ENCODE peak calls at places on chromosomes 2 and 18, in six cellular contexts. One of them, this sample, is unnamed.

GRCh38 chr2:233247116-233247515 is 4.4 kb upstream of the ATG16L1 start:
- DNase-seq in CD8-positive, alpha-beta T cell: no peak
- DNase-seq in stomach: no peak
- DNase-seq in GM23338: no peak
- DNase-seq in kidney epithelial cell: no peak
- DNase-seq in fibroblast of villous mesenchyme: no peak
- DNase-seq in this sample: no peak

GRCh38 chr2:219520079-219520478 is 5.8 kb downstream of the ASIC4 start:
- DNase-seq in GM23338: no peak
- DNase-seq in kidney epithelial cell: no peak
- DNase-seq in fibroblast of villous mesenchyme: no peak
- DNase-seq in CD8-positive, alpha-beta T cell: no peak
- DNase-seq in stomach: no peak
- DNase-seq in this sample: no peak

GRCh38 chr2:208253518-208254117 is 1.3 kb downstream of the IDH1 start:
- DNase-seq in fibroblast of villous mesenchyme: peak; percentile 32
- DNase-seq in GM23338: no peak
- DNase-seq in stomach: no peak
- DNase-seq in kidney epithelial cell: no peak
- DNase-seq in CD8-positive, alpha-beta T cell: no peak
- DNase-seq in this sample: no peak

GRCh38 chr2:108297436-108298141 is 8.9 kb downstream of the SULT1C2 start:
- DNase-seq in stomach: no peak
- DNase-seq in fibroblast of villous mesenchyme: peak; percentile 29
- DNase-seq in GM23338: no peak
- DNase-seq in CD8-positive, alpha-beta T cell: no peak
- DNase-seq in kidney epithelial cell: peak; percentile 41
- DNase-seq in this sample: peak; percentile 49

GRCh38 chr2:191009541-191010374 is 4.2 kb downstream of the STAT1 start:
- DNase-seq in stomach: no peak
- DNase-seq in fibroblast of villous mesenchyme: peak; percentile 68
- DNase-seq in kidney epithelial cell: no peak
- DNase-seq in CD8-positive, alpha-beta T cell: no peak
- DNase-seq in GM23338: no peak
- DNase-seq in this sample: no peak

GRCh38 chr2:54658548-54659207 is 64.8 kb upstream of the EML6 start:
- DNase-seq in fibroblast of villous mesenchyme: peak; percentile 88
- DNase-seq in CD8-positive, alpha-beta T cell: no peak
- DNase-seq in stomach: no peak
- DNase-seq in kidney epithelial cell: peak; percentile 50
- DNase-seq in GM23338: no peak
- DNase-seq in this sample: no peak

GRCh38 chr2:43539436-43539835 is 56.4 kb downstream of the THADA start:
- DNase-seq in stomach: no peak
- DNase-seq in CD8-positive, alpha-beta T cell: no peak
- DNase-seq in fibroblast of villous mesenchyme: no peak
- DNase-seq in GM23338: no peak
- DNase-seq in kidney epithelial cell: no peak
- DNase-seq in this sample: no peak

GRCh38 chr18:32093106-32093511 is 1.4 kb downstream of the RNF138 start:
- DNase-seq in kidney epithelial cell: no peak
- DNase-seq in CD8-positive, alpha-beta T cell: peak; percentile 61
- DNase-seq in GM23338: peak; percentile 76
- DNase-seq in stomach: peak; percentile 59
- DNase-seq in fibroblast of villous mesenchyme: peak; percentile 74
- DNase-seq in this sample: peak; percentile 11

GRCh38 chr2:36912692-36913091 is 53.6 kb downstream of the STRN start:
- DNase-seq in kidney epithelial cell: no peak
- DNase-seq in CD8-positive, alpha-beta T cell: no peak
- DNase-seq in stomach: no peak
- DNase-seq in fibroblast of villous mesenchyme: peak; percentile 10
- DNase-seq in GM23338: no peak
- DNase-seq in this sample: no peak

GRCh38 chr18:50138181-50139064 is 56.5 kb downstream of the MYO5B start:
- DNase-seq in stomach: no peak
- DNase-seq in GM23338: no peak
- DNase-seq in kidney epithelial cell: no peak
- DNase-seq in CD8-positive, alpha-beta T cell: no peak
- DNase-seq in fibroblast of villous mesenchyme: no peak
- DNase-seq in this sample: no peak

GRCh38 chr2:183025993-183026392 is 12.3 kb downstream of the NCKAP1 start:
- DNase-seq in fibroblast of villous mesenchyme: peak; percentile 37
- DNase-seq in stomach: no peak
- DNase-seq in kidney epithelial cell: no peak
- DNase-seq in CD8-positive, alpha-beta T cell: no peak
- DNase-seq in GM23338: no peak
- DNase-seq in this sample: no peak

GRCh38 chr18:9434240-9434701 is 41.0 kb upstream of the RALBP1 start:
- DNase-seq in kidney epithelial cell: no peak
- DNase-seq in CD8-positive, alpha-beta T cell: no peak
- DNase-seq in GM23338: peak; percentile 24
- DNase-seq in stomach: no peak
- DNase-seq in fibroblast of villous mesenchyme: no peak
- DNase-seq in this sample: no peak

GRCh38 chr2:152558174-152559091 is 158.8 kb downstream of the PRPF40A start:
- DNase-seq in stomach: no peak
- DNase-seq in fibroblast of villous mesenchyme: peak; percentile 96
- DNase-seq in kidney epithelial cell: peak; percentile 29
- DNase-seq in GM23338: no peak
- DNase-seq in CD8-positive, alpha-beta T cell: no peak
- DNase-seq in this sample: peak; percentile 72

GRCh38 chr2:47129191-47129711 is 25.9 kb downstream of the STPG4 start:
- DNase-seq in fibroblast of villous mesenchyme: no peak
- DNase-seq in stomach: no peak
- DNase-seq in CD8-positive, alpha-beta T cell: no peak
- DNase-seq in kidney epithelial cell: no peak
- DNase-seq in GM23338: peak; percentile 20
- DNase-seq in this sample: no peak

GRCh38 chr2:152042636-152043615 is 55.9 kb downstream of the CACNB4 start:
- DNase-seq in GM23338: peak; percentile 69
- DNase-seq in stomach: no peak
- DNase-seq in kidney epithelial cell: no peak
- DNase-seq in fibroblast of villous mesenchyme: no peak
- DNase-seq in CD8-positive, alpha-beta T cell: no peak
- DNase-seq in this sample: no peak

GRCh38 chr2:135473567-135473966 is 57.5 kb downstream of the ZRANB3 start:
- DNase-seq in fibroblast of villous mesenchyme: peak; percentile 32
- DNase-seq in CD8-positive, alpha-beta T cell: no peak
- DNase-seq in stomach: no peak
- DNase-seq in kidney epithelial cell: no peak
- DNase-seq in GM23338: peak; percentile 61
- DNase-seq in this sample: no peak

GRCh38 chr2:152376385-152376784 is 41.4 kb downstream of the FMNL2 start:
- DNase-seq in stomach: peak; percentile 48
- DNase-seq in GM23338: no peak
- DNase-seq in fibroblast of villous mesenchyme: no peak
- DNase-seq in CD8-positive, alpha-beta T cell: no peak
- DNase-seq in kidney epithelial cell: no peak
- DNase-seq in this sample: no peak

GRCh38 chr2:222920657-222921186 is 59.9 kb downstream of the ACSL3 start:
- DNase-seq in GM23338: peak; percentile 47
- DNase-seq in stomach: no peak
- DNase-seq in fibroblast of villous mesenchyme: no peak
- DNase-seq in CD8-positive, alpha-beta T cell: no peak
- DNase-seq in kidney epithelial cell: no peak
- DNase-seq in this sample: no peak

GRCh38 chr2:10885479-10885863 is 26.3 kb upstream of the KCNF1 start:
- DNase-seq in fibroblast of villous mesenchyme: no peak
- DNase-seq in GM23338: no peak
- DNase-seq in stomach: no peak
- DNase-seq in CD8-positive, alpha-beta T cell: no peak
- DNase-seq in kidney epithelial cell: no peak
- DNase-seq in this sample: no peak

GRCh38 chr2:232891621-232892071 is 21.6 kb downstream of the SNORC start:
- DNase-seq in GM23338: no peak
- DNase-seq in kidney epithelial cell: peak; percentile 39
- DNase-seq in CD8-positive, alpha-beta T cell: no peak
- DNase-seq in fibroblast of villous mesenchyme: peak; percentile 18
- DNase-seq in stomach: no peak
- DNase-seq in this sample: no peak

GRCh38 chr2:230668184-230668938 is 44.3 kb upstream of the CAB39 start:
- DNase-seq in GM23338: no peak
- DNase-seq in CD8-positive, alpha-beta T cell: no peak
- DNase-seq in stomach: no peak
- DNase-seq in kidney epithelial cell: no peak
- DNase-seq in fibroblast of villous mesenchyme: peak; percentile 15
- DNase-seq in this sample: no peak

GRCh38 chr2:45935791-45936622 is 284.5 kb downstream of the PRKCE start:
- DNase-seq in stomach: peak; percentile 85
- DNase-seq in GM23338: peak; percentile 97
- DNase-seq in fibroblast of villous mesenchyme: peak; percentile 95
- DNase-seq in kidney epithelial cell: peak; percentile 98
- DNase-seq in CD8-positive, alpha-beta T cell: peak; percentile 58
- DNase-seq in this sample: peak; percentile 93

GRCh38 chr2:24824071-24824588 is 30.9 kb downstream of the CENPO start:
- DNase-seq in stomach: peak; percentile 14
- DNase-seq in kidney epithelial cell: no peak
- DNase-seq in fibroblast of villous mesenchyme: no peak
- DNase-seq in CD8-positive, alpha-beta T cell: peak; percentile 34
- DNase-seq in GM23338: no peak
- DNase-seq in this sample: no peak

GRCh38 chr2:180728928-180729559 is 251.4 kb upstream of the UBE2E3 start:
- DNase-seq in stomach: no peak
- DNase-seq in kidney epithelial cell: peak; percentile 76
- DNase-seq in fibroblast of villous mesenchyme: peak; percentile 85
- DNase-seq in CD8-positive, alpha-beta T cell: no peak
- DNase-seq in GM23338: no peak
- DNase-seq in this sample: peak; percentile 59

GRCh38 chr18:3995476-3996102 is 459.5 kb downstream of the DLGAP1 start:
- DNase-seq in GM23338: peak; percentile 92
- DNase-seq in kidney epithelial cell: peak; percentile 34
- DNase-seq in CD8-positive, alpha-beta T cell: peak; percentile 53
- DNase-seq in fibroblast of villous mesenchyme: peak; percentile 71
- DNase-seq in stomach: peak; percentile 64
- DNase-seq in this sample: peak; percentile 54

GRCh38 chr2:234335676-234336228 is 161.1 kb downstream of the ARL4C start:
- DNase-seq in fibroblast of villous mesenchyme: peak; percentile 89
- DNase-seq in stomach: peak; percentile 32
- DNase-seq in kidney epithelial cell: no peak
- DNase-seq in CD8-positive, alpha-beta T cell: peak; percentile 56
- DNase-seq in GM23338: no peak
- DNase-seq in this sample: no peak

GRCh38 chr18:9552616-9553015 is 61.7 kb downstream of the PPP4R1 start:
- DNase-seq in stomach: no peak
- DNase-seq in GM23338: no peak
- DNase-seq in fibroblast of villous mesenchyme: no peak
- DNase-seq in kidney epithelial cell: no peak
- DNase-seq in CD8-positive, alpha-beta T cell: no peak
- DNase-seq in this sample: no peak

GRCh38 chr2:202583709-202584219 is 51.0 kb upstream of the FAM117B start:
- DNase-seq in stomach: no peak
- DNase-seq in CD8-positive, alpha-beta T cell: no peak
- DNase-seq in kidney epithelial cell: no peak
- DNase-seq in GM23338: no peak
- DNase-seq in fibroblast of villous mesenchyme: no peak
- DNase-seq in this sample: no peak

GRCh38 chr2:71554028-71554705 is 100.8 kb downstream of the DYSF start:
- DNase-seq in stomach: no peak
- DNase-seq in CD8-positive, alpha-beta T cell: no peak
- DNase-seq in kidney epithelial cell: no peak
- DNase-seq in GM23338: no peak
- DNase-seq in fibroblast of villous mesenchyme: no peak
- DNase-seq in this sample: no peak

GRCh38 chr2:232042911-232043564 is 81.5 kb downstream of the DIS3L2 start:
- DNase-seq in GM23338: no peak
- DNase-seq in stomach: no peak
- DNase-seq in fibroblast of villous mesenchyme: no peak
- DNase-seq in CD8-positive, alpha-beta T cell: no peak
- DNase-seq in kidney epithelial cell: no peak
- DNase-seq in this sample: no peak

GRCh38 chr2:206392118-206392517 is 51.2 kb upstream of the ADAM23 start:
- DNase-seq in stomach: no peak
- DNase-seq in fibroblast of villous mesenchyme: peak; percentile 64
- DNase-seq in CD8-positive, alpha-beta T cell: no peak
- DNase-seq in kidney epithelial cell: no peak
- DNase-seq in GM23338: peak; percentile 87
- DNase-seq in this sample: peak; percentile 7

GRCh38 chr2:20326163-20326780 is 24.4 kb downstream of the PUM2 start:
- DNase-seq in GM23338: peak; percentile 77
- DNase-seq in fibroblast of villous mesenchyme: peak; percentile 62
- DNase-seq in kidney epithelial cell: no peak
- DNase-seq in stomach: peak; percentile 61
- DNase-seq in CD8-positive, alpha-beta T cell: peak; percentile 58
- DNase-seq in this sample: peak; percentile 30
- TF ChIP-seq CTCF in GM23338: peak; percentile 94
- TF ChIP-seq CTCF in fibroblast of villous mesenchyme: peak; percentile 87
- TF ChIP-seq CTCF in kidney epithelial cell: peak; percentile 92
- TF ChIP-seq CTCF in stomach: no peak
- TF ChIP-seq CTCF in CD8-positive, alpha-beta T cell: peak; percentile 61
- TF ChIP-seq CTCF in this sample: peak; percentile 91

GRCh38 chr2:70400539-70400938 is 98.7 kb upstream of the FAM136A start:
- DNase-seq in GM23338: no peak
- DNase-seq in kidney epithelial cell: no peak
- DNase-seq in fibroblast of villous mesenchyme: no peak
- DNase-seq in stomach: no peak
- DNase-seq in CD8-positive, alpha-beta T cell: no peak
- DNase-seq in this sample: no peak
- H3K4me3 ChIP-seq in GM23338: no peak overlapping the region
- H3K4me3 ChIP-seq in kidney epithelial cell: no peak overlapping the region
- H3K4me3 ChIP-seq in fibroblast of villous mesenchyme: no peak overlapping the region
- H3K4me3 ChIP-seq in stomach: no peak overlapping the region
- H3K4me3 ChIP-seq in CD8-positive, alpha-beta T cell: no peak overlapping the region
- H3K4me3 ChIP-seq in this sample: no peak overlapping the region

GRCh38 chr2:17771956-17772355 is 18.0 kb downstream of the GEN1 start:
- DNase-seq in fibroblast of villous mesenchyme: no peak
- DNase-seq in stomach: no peak
- DNase-seq in GM23338: no peak
- DNase-seq in CD8-positive, alpha-beta T cell: no peak
- DNase-seq in kidney epithelial cell: no peak
- DNase-seq in this sample: no peak
- TF ChIP-seq CTCF in fibroblast of villous mesenchyme: no peak
- TF ChIP-seq CTCF in stomach: no peak
- TF ChIP-seq CTCF in GM23338: no peak
- TF ChIP-seq CTCF in CD8-positive, alpha-beta T cell: no peak
- TF ChIP-seq CTCF in kidney epithelial cell: no peak
- TF ChIP-seq CTCF in this sample: no peak

GRCh38 chr2:150479075-150479915 is 8.2 kb downstream of the RND3 start:
- DNase-seq in kidney epithelial cell: no peak
- DNase-seq in fibroblast of villous mesenchyme: peak; percentile 54
- DNase-seq in stomach: no peak
- DNase-seq in GM23338: no peak
- DNase-seq in CD8-positive, alpha-beta T cell: no peak
- DNase-seq in this sample: no peak

GRCh38 chr2:150482111-150482510 is 5.4 kb downstream of the RND3 start:
- DNase-seq in CD8-positive, alpha-beta T cell: no peak
- DNase-seq in stomach: no peak
- DNase-seq in GM23338: no peak
- DNase-seq in kidney epithelial cell: no peak
- DNase-seq in fibroblast of villous mesenchyme: peak; percentile 33
- DNase-seq in this sample: no peak

GRCh38 chr2:150480971-150481830 is 6.3 kb downstream of the RND3 start:
- DNase-seq in GM23338: no peak
- DNase-seq in fibroblast of villous mesenchyme: peak; percentile 42
- DNase-seq in CD8-positive, alpha-beta T cell: no peak
- DNase-seq in kidney epithelial cell: no peak
- DNase-seq in stomach: no peak
- DNase-seq in this sample: no peak

GRCh38 chr2:150478206-150478974 is 9.1 kb downstream of the RND3 start:
- DNase-seq in stomach: no peak
- DNase-seq in kidney epithelial cell: no peak
- DNase-seq in GM23338: peak; percentile 45
- DNase-seq in fibroblast of villous mesenchyme: peak; percentile 41
- DNase-seq in CD8-positive, alpha-beta T cell: no peak
- DNase-seq in this sample: no peak

GRCh38 chr2:150480241-150480640 is 7.2 kb downstream of the RND3 start:
- DNase-seq in CD8-positive, alpha-beta T cell: no peak
- DNase-seq in kidney epithelial cell: no peak
- DNase-seq in stomach: peak; percentile 34
- DNase-seq in GM23338: no peak
- DNase-seq in fibroblast of villous mesenchyme: peak; percentile 63
- DNase-seq in this sample: no peak
- H3K4me3 ChIP-seq in CD8-positive, alpha-beta T cell: no peak overlapping the region
- H3K4me3 ChIP-seq in kidney epithelial cell: no peak overlapping the region
- H3K4me3 ChIP-seq in stomach: no peak overlapping the region
- H3K4me3 ChIP-seq in GM23338: peak overlapping the region; percentile 25
- H3K4me3 ChIP-seq in fibroblast of villous mesenchyme: peak overlapping the region; percentile 100
- H3K4me3 ChIP-seq in this sample: peak overlapping the region; percentile 94

This sample was measured in AG04450.